ENCODE peak calls at places on chromosomes 4 and X, in seven cellular contexts. One of them, this sample, is unnamed.

GRCh38 chrX:149871940-149872339 is 9.0 kb upstream of the MAGEA8 start:
- DNase-seq in ELF-1: peak
- DNase-seq in spleen: peak
- DNase-seq in NCI-H510A treated with DMSO at 0.1 percent for 48 hours: no peak
- DNase-seq in SK-MEL-5: peak
- DNase-seq in CD8-positive, alpha-beta T cell: peak
- DNase-seq in NCI-H2107: no peak
- DNase-seq in this sample: no peak

GRCh38 chr4:3442959-3443749 is 1.4 kb downstream of the HGFAC start:
- DNase-seq in ELF-1: peak
- DNase-seq in spleen: peak
- DNase-seq in NCI-H510A treated with DMSO at 0.1 percent for 48 hours: peak
- DNase-seq in SK-MEL-5: peak
- DNase-seq in CD8-positive, alpha-beta T cell: peak
- DNase-seq in NCI-H2107: no peak
- DNase-seq in this sample: peak

GRCh38 chr4:8404791-8405515 is 35.6 kb downstream of the ACOX3 start:
- DNase-seq in ELF-1: no peak
- DNase-seq in spleen: peak
- DNase-seq in NCI-H510A treated with DMSO at 0.1 percent for 48 hours: no peak
- DNase-seq in SK-MEL-5: no peak
- DNase-seq in CD8-positive, alpha-beta T cell: no peak
- DNase-seq in NCI-H2107: no peak
- DNase-seq in this sample: no peak

GRCh38 chr4:48461000-48461399 is 22.1 kb upstream of the SLC10A4 start:
- DNase-seq in ELF-1: no peak
- DNase-seq in spleen: no peak
- DNase-seq in NCI-H510A treated with DMSO at 0.1 percent for 48 hours: no peak
- DNase-seq in SK-MEL-5: no peak
- DNase-seq in CD8-positive, alpha-beta T cell: no peak
- DNase-seq in NCI-H2107: no peak
- DNase-seq in this sample: no peak

GRCh38 chrX:86047174-86047991 is at the start of gene CHM:
- DNase-seq in ELF-1: peak
- DNase-seq in spleen: peak
- DNase-seq in NCI-H510A treated with DMSO at 0.1 percent for 48 hours: no peak
- DNase-seq in SK-MEL-5: peak
- DNase-seq in CD8-positive, alpha-beta T cell: peak
- DNase-seq in NCI-H2107: no peak
- DNase-seq in this sample: peak

GRCh38 chr4:174406416-174406815 is 115.9 kb downstream of the HPGD start:
- DNase-seq in ELF-1: no peak
- DNase-seq in spleen: no peak
- DNase-seq in NCI-H510A treated with DMSO at 0.1 percent for 48 hours: no peak
- DNase-seq in SK-MEL-5: no peak
- DNase-seq in CD8-positive, alpha-beta T cell: no peak
- DNase-seq in NCI-H2107: no peak
- DNase-seq in this sample: no peak

GRCh38 chr4:26323807-26324206 is 3.0 kb downstream of the RBPJ start:
- DNase-seq in ELF-1: no peak
- DNase-seq in spleen: no peak
- DNase-seq in NCI-H510A treated with DMSO at 0.1 percent for 48 hours: no peak
- DNase-seq in SK-MEL-5: no peak
- DNase-seq in CD8-positive, alpha-beta T cell: no peak
- DNase-seq in NCI-H2107: no peak
- DNase-seq in this sample: no peak

GRCh38 chr4:3514806-3515421 is 17.3 kb downstream of the LRPAP1 start:
- DNase-seq in ELF-1: peak
- DNase-seq in spleen: peak
- DNase-seq in NCI-H510A treated with DMSO at 0.1 percent for 48 hours: peak
- DNase-seq in SK-MEL-5: no peak
- DNase-seq in CD8-positive, alpha-beta T cell: no peak
- DNase-seq in NCI-H2107: no peak
- DNase-seq in this sample: no peak

GRCh38 chr4:11548529-11549176 is 120.0 kb upstream of the HS3ST1 start:
- DNase-seq in ELF-1: no peak
- DNase-seq in spleen: no peak
- DNase-seq in NCI-H510A treated with DMSO at 0.1 percent for 48 hours: peak
- DNase-seq in SK-MEL-5: no peak
- DNase-seq in CD8-positive, alpha-beta T cell: no peak
- DNase-seq in NCI-H2107: no peak
- DNase-seq in this sample: no peak

GRCh38 chr4:89024051-89024675 is 32.8 kb downstream of the FAM13A start:
- DNase-seq in ELF-1: peak
- DNase-seq in spleen: no peak
- DNase-seq in NCI-H510A treated with DMSO at 0.1 percent for 48 hours: peak
- DNase-seq in SK-MEL-5: peak
- DNase-seq in CD8-positive, alpha-beta T cell: peak
- DNase-seq in NCI-H2107: peak
- DNase-seq in this sample: peak

GRCh38 chr4:95190751-95191436 is 357.9 kb downstream of the UNC5C start:
- DNase-seq in ELF-1: peak
- DNase-seq in spleen: no peak
- DNase-seq in NCI-H510A treated with DMSO at 0.1 percent for 48 hours: no peak
- DNase-seq in SK-MEL-5: peak
- DNase-seq in CD8-positive, alpha-beta T cell: no peak
- DNase-seq in NCI-H2107: no peak
- DNase-seq in this sample: no peak

GRCh38 chr4:159159611-159160010 is 56.7 kb downstream of the RAPGEF2 start:
- DNase-seq in ELF-1: no peak
- DNase-seq in spleen: no peak
- DNase-seq in NCI-H510A treated with DMSO at 0.1 percent for 48 hours: no peak
- DNase-seq in SK-MEL-5: no peak
- DNase-seq in CD8-positive, alpha-beta T cell: no peak
- DNase-seq in NCI-H2107: no peak
- DNase-seq in this sample: no peak

This sample was measured in COLO829.